ENCODE peak calls at places on chromosome 11, in nine cellular contexts. B, I, Z, A, V, D, G, W and F are unnamed samples. For H3K27me3 and H3K4me1, the result is how much of the 10 kb centered on the place peaks cover.

GRCh38 chr11:79185351-79185750 is 255.5 kb downstream of the TENM4 start:
- DNase-seq in B (no peak), I (no peak), Z (no peak), A (peak), V (no peak), D (no peak), G (no peak), W (no peak), F (no peak)

GRCh38 chr11:57357827-57358226 is 19.7 kb downstream of the P2RX3 start:
- DNase-seq in B (no peak), I (no peak), Z (no peak), A (no peak), V (peak), D (no peak), G (no peak), W (no peak), F (no peak)

GRCh38 chr11:90204832-90205646 is 17.8 kb downstream of the CHORDC1 start:
- DNase-seq in B (no peak), I (no peak), Z (no peak), A (peak), V (peak), D (no peak), G (no peak), W (peak), F (no peak)

GRCh38 chr11:45087761-45088160 is 58.7 kb upstream of the PRDM11 start:
- DNase-seq in B (no peak), I (no peak), Z (no peak), A (no peak), V (no peak), D (no peak), G (no peak), W (no peak), F (no peak)

GRCh38 chr11:22711212-22711770 is 44.9 kb downstream of the GAS2 start:
- DNase-seq in B (no peak), I (no peak), Z (no peak), A (no peak), V (no peak), D (no peak), G (no peak), W (no peak), F (no peak)

GRCh38 chr11:12293486-12293885 is 83.9 kb upstream of the PARVA start:
- DNase-seq in B (no peak), I (no peak), Z (no peak), A (no peak), V (no peak), D (no peak), G (no peak), W (no peak), F (no peak)

GRCh38 chr11:93871521-93871920 is 21.1 kb upstream of the VSTM5 start:
- DNase-seq in B (no peak), I (no peak), Z (no peak), A (no peak), V (no peak), D (no peak), G (no peak), W (no peak), F (no peak)

GRCh38 chr11:22875869-22876473 is 15.7 kb upstream of the CCDC179 start:
- DNase-seq in B (peak), I (no peak), Z (no peak), A (peak), V (peak), D (peak), G (peak), W (peak), F (peak)

GRCh38 chr11:102111011-102111786 is 952 bp downstream of the YAP1 start:
- DNase-seq in B (peak), I (peak), Z (peak), A (peak), V (peak), D (peak), G (peak), W (peak), F (peak)

GRCh38 chr11:134342572-134343340 is 11.0 kb downstream of the GLB1L2 start:
- DNase-seq in B (no peak), I (no peak), Z (no peak), A (no peak), V (no peak), D (no peak), G (no peak), W (no peak), F (no peak)

GRCh38 chr11:70705930-70706329 is 307.6 kb downstream of the CTTN start:
- DNase-seq in B (no peak), I (no peak), Z (no peak), A (no peak), V (no peak), D (no peak), G (no peak), W (no peak), F (no peak)

DNA sequence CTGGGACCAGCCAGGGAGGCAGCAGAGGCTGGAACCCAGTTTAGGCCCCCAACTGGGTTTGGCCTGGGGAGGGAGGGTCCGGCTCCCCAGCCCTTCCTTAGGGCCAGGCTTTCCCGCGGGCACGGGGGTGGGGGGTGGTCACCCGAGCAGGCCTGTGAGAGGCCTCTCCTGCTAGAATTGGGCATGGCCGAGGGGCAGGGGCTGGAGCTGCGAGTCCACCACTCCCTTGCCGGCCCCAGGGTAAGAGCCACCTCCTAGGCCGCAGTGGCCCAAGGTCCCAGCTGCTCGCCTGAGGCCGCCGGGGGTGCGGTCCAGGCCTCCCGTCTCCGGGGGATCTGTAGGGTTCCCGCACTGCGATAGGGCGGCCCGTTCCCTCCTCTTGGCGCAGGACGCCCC is 6.1 kb downstream of the LMNTD2 start:
- DNase-seq in B (no peak), I (no peak), Z (no peak), A (no peak), V (no peak), D (no peak), G (no peak), W (no peak), F (no peak)
- H3K27me3 ChIP-seq in B (under half), I (half or more), Z (half or more), A (under half), V (half or more), D (under half), G (under half), W (under half), F (half or more)

DNA sequence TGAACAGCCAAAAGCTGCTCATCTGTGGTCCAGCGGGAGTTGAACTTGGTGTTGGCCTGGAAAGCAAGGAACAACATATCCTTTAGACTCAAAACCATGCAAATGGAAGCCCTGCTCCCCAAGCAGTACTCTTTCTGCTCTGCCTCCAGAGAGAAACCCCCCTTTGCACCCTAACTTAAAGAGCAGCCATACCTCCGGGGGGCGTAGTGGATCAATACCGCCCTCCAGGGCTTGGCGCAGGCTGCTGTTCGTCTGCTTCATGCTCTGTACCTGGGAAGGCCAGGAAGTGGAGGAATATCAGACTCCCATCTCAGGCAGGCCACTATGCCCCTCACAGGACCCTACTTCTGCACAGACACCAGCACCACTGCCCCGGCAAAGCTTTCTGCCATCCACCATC is 4.3 kb downstream of the RCOR2 start:
- DNase-seq in B (no peak), I (no peak), Z (no peak), A (no peak), V (no peak), D (no peak), G (no peak), W (no peak), F (no peak)
- H3K4me1 ChIP-seq in B (under half), I (under half), Z (half or more), A (under half), V (under half), D (under half), G (under half), W (half or more), F (under half)

GRCh38 chr11:47259178-47259977 is 1.6 kb downstream of the NR1H3 start:
- DNase-seq in B (no peak), I (peak), Z (no peak), A (no peak), V (peak), D (peak), G (no peak), W (peak), F (no peak)

GRCh38 chr11:47257178-47257517 is 648 bp upstream of the NR1H3 start:
- DNase-seq in B (no peak), I (no peak), Z (no peak), A (no peak), V (no peak), D (no peak), G (no peak), W (no peak), F (no peak)

GRCh38 chr11:47256374-47256773 is 1.4 kb upstream of the NR1H3 start:
- DNase-seq in B (no peak), I (no peak), Z (no peak), A (no peak), V (no peak), D (no peak), G (no peak), W (no peak), F (no peak)

GRCh38 chr11:47258317-47258902 is 614 bp downstream of the NR1H3 start:
- DNase-seq in B (no peak), I (no peak), Z (no peak), A (no peak), V (no peak), D (no peak), G (no peak), W (no peak), F (no peak)

GRCh38 chr11:47257518-47258316 is at the start of gene NR1H3:
- DNase-seq in B (peak), I (peak), Z (peak), A (peak), V (peak), D (peak), G (peak), W (peak), F (peak)
- TF ChIP-seq CTCF in B (peak), I (peak), Z (peak), A (peak), V (peak), D (peak), G (peak), W (peak), F (peak)

DNA sequence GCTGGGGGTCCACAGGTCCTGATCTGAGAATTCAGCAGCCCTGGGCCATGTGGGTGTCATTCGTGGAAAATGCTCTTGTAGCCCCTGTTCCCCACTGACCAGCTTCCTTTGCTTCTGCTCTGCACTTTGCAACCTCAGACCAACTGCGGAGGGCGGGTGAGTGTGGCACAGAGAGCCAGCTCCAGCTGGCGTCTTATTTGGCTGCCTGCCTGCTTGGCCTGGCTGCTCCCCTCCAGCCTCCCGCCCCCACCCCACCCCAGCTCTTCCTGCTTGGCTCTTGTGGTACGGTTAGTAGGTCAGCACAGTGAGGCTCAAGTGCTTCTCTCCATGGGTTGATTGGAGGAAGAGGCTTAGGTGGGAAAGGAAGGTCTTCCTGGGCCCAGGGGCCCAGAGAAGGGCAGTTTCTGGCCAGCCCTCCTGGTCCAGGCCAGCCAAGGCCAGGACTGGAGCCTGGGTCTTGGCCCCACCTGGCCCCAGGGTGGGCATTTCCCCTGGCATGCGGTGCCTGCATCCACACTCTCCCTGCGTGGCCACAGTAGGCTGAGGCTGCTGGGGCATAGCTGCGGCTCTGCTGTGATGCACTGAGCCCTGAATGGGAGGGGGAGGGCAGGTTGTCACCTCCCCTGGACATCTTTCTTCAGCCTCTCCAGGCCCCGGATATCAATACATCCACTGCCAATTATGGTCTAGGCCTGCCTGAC is 26.5 kb downstream of the MYO7A start:
- DNase-seq in B (no peak), I (no peak), Z (peak), A (peak), V (no peak), D (no peak), G (no peak), W (no peak), F (peak)
- H3K27me3 ChIP-seq in B (under half), I (under half), Z (under half), A (under half), V (half or more), D (under half), G (under half), W (under half), F (under half)

GRCh38 chr11:95248666-95249467 is 17.9 kb upstream of the SESN3 start:
- DNase-seq in B (no peak), I (no peak), Z (no peak), A (no peak), V (no peak), D (no peak), G (no peak), W (peak), F (no peak)

GRCh38 chr11:95257596-95257995 is 26.6 kb upstream of the SESN3 start:
- DNase-seq in B (no peak), I (no peak), Z (no peak), A (no peak), V (no peak), D (no peak), G (no peak), W (no peak), F (no peak)

GRCh38 chr11:95255523-95256165 is 24.6 kb upstream of the SESN3 start:
- DNase-seq in B (no peak), I (no peak), Z (no peak), A (no peak), V (no peak), D (no peak), G (no peak), W (peak), F (no peak)

GRCh38 chr11:95256204-95256819 is 25.3 kb upstream of the SESN3 start:
- DNase-seq in B (no peak), I (no peak), Z (no peak), A (no peak), V (peak), D (no peak), G (no peak), W (no peak), F (no peak)

GRCh38 chr11:95254139-95254704 is 23.2 kb upstream of the SESN3 start:
- DNase-seq in B (peak), I (peak), Z (peak), A (peak), V (peak), D (peak), G (peak), W (peak), F (peak)
- H3K4me1 ChIP-seq in B (under half), I (under half), Z (under half), A (under half), V (under half), D (under half), G (under half), W (half or more), F (under half)